ENCODE peak calls at places on chromosome 13, in six cellular contexts. C is body of pancreas, V is PC-9, X is mucosa of descending colon, N is heart left ventricle, P is neuronal stem cell. L is an unnamed sample. For H3K4me1, the result is how much of the 10 kb centered on the place peaks cover.

GRCh38 chr13:105202384-105202783 is 1333.1 kb downstream of the EFNB2 start:
- DNase-seq in X (peak), C (no peak), N (no peak), P (peak), V (no peak), L (no peak)

GRCh38 chr13:32116210-32116609 is 84.6 kb downstream of the FRY start:
- DNase-seq in C (no peak), V (no peak), X (no peak), N (no peak), P (no peak), L (no peak)

GRCh38 chr13:51004111-51004865 is 94.7 kb downstream of the RNASEH2B start:
- DNase-seq in N (no peak), X (no peak), P (no peak), V (no peak), C (no peak), L (no peak)

GRCh38 chr13:98184796-98185195 is 7.7 kb upstream of the RNF113B start:
- DNase-seq in V (no peak), N (no peak), C (no peak), X (no peak), P (no peak), L (no peak)

GRCh38 chr13:51632643-51633357 is 48.5 kb downstream of the WDFY2 start:
- DNase-seq in X (no peak), V (no peak), P (peak), N (no peak), C (peak), L (peak)

GRCh38 chr13:50131998-50132936 is 117.0 kb downstream of the KCNRG start:
- DNase-seq in N (no peak), X (no peak), C (no peak), V (no peak), P (peak), L (no peak)

GRCh38 chr13:97659602-97660001 is 225.6 kb downstream of the RAP2A start:
- DNase-seq in P (peak), C (no peak), V (no peak), X (peak), N (no peak), L (peak)

GRCh38 chr13:35164324-35164932 is 222.4 kb downstream of the NBEA start:
- DNase-seq in V (peak), N (no peak), X (no peak), C (no peak), P (peak), L (no peak)

GRCh38 chr13:106589716-106590115 is 21.8 kb upstream of the ARGLU1 start:
- DNase-seq in C (no peak), V (no peak), X (no peak), N (no peak), P (no peak), L (no peak)

GRCh38 chr13:108120332-108120731 is 95.0 kb downstream of the LIG4 start:
- DNase-seq in C (no peak), X (no peak), N (no peak), V (no peak), P (no peak), L (no peak)

GRCh38 chr13:99144306-99144705 is 56.3 kb upstream of the UBAC2 start:
- DNase-seq in X (no peak), V (no peak), P (no peak), N (no peak), C (no peak), L (no peak)

GRCh38 chr13:80123945-80124344 is 217.0 kb downstream of the SPRY2 start:
- DNase-seq in N (no peak), V (no peak), P (no peak), C (no peak), X (no peak), L (no peak)

GRCh38 chr13:86585826-86586225 is 786.6 kb upstream of the SLITRK6 start:
- DNase-seq in V (no peak), X (peak), P (no peak), N (no peak), C (peak), L (peak)

GRCh38 chr13:27988520-27988919 is at the start of gene URAD:
- DNase-seq in V (no peak), P (no peak), C (no peak), X (no peak), N (no peak), L (no peak)

GRCh38 chr13:59710995-59711701 is 452.6 kb downstream of the DIAPH3 start:
- DNase-seq in V (no peak), C (no peak), P (no peak), X (no peak), N (no peak), L (no peak)

GRCh38 chr13:51397262-51397933 is 55.4 kb downstream of the INTS6 start:
- DNase-seq in V (peak), C (peak), N (no peak), P (no peak), X (peak), L (no peak)

GRCh38 chr13:113927661-113928581 is 46.0 kb downstream of the C13orf46 start:
- DNase-seq in X (no peak), V (peak), C (peak), P (no peak), N (peak), L (peak)

GRCh38 chr13:106617561-106617960 is 49.6 kb upstream of the ARGLU1 start:
- DNase-seq in C (no peak), X (no peak), N (no peak), V (peak), P (peak), L (no peak)

GRCh38 chr13:33351324-33351723 is 65.8 kb upstream of the STARD13 start:
- DNase-seq in X (peak), N (no peak), V (no peak), C (peak), P (no peak), L (no peak)

GRCh38 chr13:31638577-31638976 is 100.7 kb upstream of the RXFP2 start:
- DNase-seq in X (no peak), P (no peak), C (no peak), N (no peak), V (no peak), L (no peak)

GRCh38 chr13:103812966-103813365 is 746.7 kb upstream of the SLC10A2 start:
- DNase-seq in N (no peak), P (no peak), C (no peak), X (no peak), V (no peak), L (no peak)

GRCh38 chr13:111621164-111621563 is 300.7 kb downstream of the TEX29 start:
- DNase-seq in V (no peak), N (no peak), C (no peak), X (no peak), P (no peak), L (no peak)

GRCh38 chr13:60229708-60230272 is 66.1 kb upstream of the DIAPH3 start:
- DNase-seq in C (no peak), V (no peak), X (no peak), N (no peak), P (no peak), L (no peak)

GRCh38 chr13:94947965-94948371 is 235.6 kb upstream of the SOX21 start:
- DNase-seq in N (no peak), C (no peak), V (no peak), P (peak), X (no peak), L (no peak)

GRCh38 chr13:97339989-97340361 is 94.0 kb upstream of the RAP2A start:
- DNase-seq in N (no peak), X (no peak), P (no peak), C (no peak), V (no peak), L (no peak)

GRCh38 chr13:50844181-50844875 is 836 bp upstream of the DLEU7 start:
- DNase-seq in C (no peak), P (no peak), N (no peak), X (no peak), V (no peak), L (no peak)

GRCh38 chr13:102799544-102800144 is 725 bp downstream of the BIVM start:
- DNase-seq in C (peak), X (no peak), N (peak), V (no peak), P (peak), L (peak)

GRCh38 chr13:75285310-75285709 is 196.7 kb downstream of the TBC1D4 start:
- DNase-seq in P (no peak), C (no peak), N (no peak), X (no peak), V (no peak), L (no peak)

GRCh38 chr13:98972059-98972458 is 5.8 kb downstream of the DOCK9 start:
- DNase-seq in V (no peak), X (no peak), C (no peak), N (no peak), P (no peak), L (no peak)

DNA sequence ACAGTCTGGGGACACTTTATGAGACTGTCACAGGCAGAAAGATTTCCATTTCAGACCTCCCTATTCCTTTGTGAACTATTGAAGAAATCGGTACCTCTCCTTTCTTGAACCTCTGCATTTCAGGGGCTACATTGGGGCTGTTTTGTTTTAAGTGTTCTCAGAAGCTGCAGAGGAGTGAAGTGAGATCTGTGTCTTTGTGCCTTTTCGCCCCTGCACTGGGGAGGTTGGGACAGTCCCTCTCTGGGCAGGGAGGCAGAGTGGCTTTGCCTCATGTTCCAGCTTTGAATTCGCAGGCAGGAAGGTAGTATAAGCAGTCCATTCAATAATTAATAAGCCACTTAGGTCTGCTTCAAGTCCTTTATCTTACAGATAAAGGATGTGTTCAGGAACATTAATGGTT is 9.5 kb upstream of the AMER2 start:
- DNase-seq in C (no peak), P (no peak), X (no peak), V (no peak), N (no peak), L (no peak)
- H3K4me1 ChIP-seq in C (under half), P (under half), X (under half), V (under half), N (under half), L (under half)

DNA sequence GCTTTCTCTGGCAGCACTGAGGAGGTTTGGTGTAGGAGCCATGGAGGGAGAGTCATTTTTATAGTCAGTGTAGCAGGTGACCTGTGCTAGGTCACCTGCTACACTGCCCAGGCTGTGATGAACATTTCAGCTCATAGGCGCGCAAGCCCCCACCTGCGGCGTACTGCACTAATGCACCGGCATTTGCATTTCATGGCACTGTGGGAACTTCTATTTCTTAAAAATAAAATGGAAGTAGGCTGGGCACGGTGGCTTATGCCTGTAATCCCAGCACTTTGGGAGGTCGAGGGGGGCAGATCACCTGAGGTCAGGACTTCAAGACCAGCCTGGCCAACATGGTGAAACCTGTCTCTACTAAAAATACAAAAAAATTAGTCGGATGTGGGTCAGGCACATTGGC is 101.0 kb downstream of the SLC7A1 start:
- DNase-seq in V (no peak), P (no peak), C (no peak), N (no peak), X (no peak), L (no peak)
- H3K4me1 ChIP-seq in V (under half), P (under half), C (under half), N (under half), X (under half), L (under half)

GRCh38 chr13:46181799-46182490 is at the start of gene LCP1:
- DNase-seq in V (peak), X (peak), N (no peak), P (no peak), C (peak), L (no peak)

GRCh38 chr13:46178143-46178542 is 3.8 kb downstream of the LCP1 start:
- DNase-seq in N (no peak), V (no peak), C (peak), P (no peak), X (peak), L (no peak)

GRCh38 chr13:46178821-46179220 is 3.2 kb downstream of the LCP1 start:
- DNase-seq in P (no peak), N (no peak), V (no peak), C (no peak), X (no peak), L (no peak)

GRCh38 chr13:46180393-46180792 is 1.6 kb downstream of the LCP1 start:
- DNase-seq in C (no peak), V (no peak), X (no peak), P (no peak), N (no peak), L (no peak)

DNA sequence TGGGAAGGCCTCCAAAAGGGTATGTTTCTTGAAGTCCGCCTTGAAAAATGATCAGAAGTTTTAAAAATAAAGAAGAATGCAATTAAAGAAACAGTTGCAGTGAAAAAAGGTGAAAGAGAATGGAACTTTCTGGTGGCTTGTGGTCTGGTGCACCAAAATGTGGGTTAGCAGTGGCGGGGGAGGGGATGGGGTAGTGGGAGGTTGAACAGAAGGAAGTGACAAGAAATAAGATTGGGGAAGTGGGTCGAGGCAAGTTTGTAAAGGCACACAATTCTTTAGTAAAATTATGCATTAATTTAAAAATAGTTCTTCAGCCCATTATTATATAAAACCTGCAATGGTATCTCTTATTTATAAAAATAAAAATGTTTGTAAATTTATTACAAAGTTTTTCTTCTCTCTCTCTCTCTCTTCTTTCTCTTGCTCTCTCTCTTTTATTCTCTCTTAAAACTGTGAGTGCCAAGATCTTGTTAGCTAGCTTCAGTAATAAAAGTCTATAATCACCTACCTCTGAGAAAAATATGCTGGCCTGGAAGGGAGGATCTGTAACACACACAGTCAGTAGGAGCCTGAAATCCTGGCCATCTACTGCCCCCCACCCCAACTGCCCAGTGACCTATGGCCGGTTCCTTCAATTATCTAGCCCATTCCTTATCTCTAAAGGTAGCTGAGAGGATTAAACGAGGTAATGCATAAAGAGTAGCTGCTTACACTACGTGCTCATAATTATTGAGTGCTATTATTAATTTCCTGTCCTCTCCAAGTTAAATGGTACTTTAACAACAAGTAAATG is 2.2 kb downstream of the LCP1 start:
- DNase-seq in X (peak), V (no peak), P (no peak), C (peak), N (peak), L (peak)
- H3K4me1 ChIP-seq in X (under half), V (under half), P (under half), C (under half), N (under half), L (under half)

GRCh38 chr13:110396913-110397379 is 89.9 kb downstream of the COL4A2 start:
- DNase-seq in V (peak), N (peak), P (no peak), C (peak), X (peak), L (peak)

GRCh38 chr13:110394371-110394841 is 87.3 kb downstream of the COL4A2 start:
- DNase-seq in P (no peak), X (no peak), N (no peak), V (peak), C (no peak), L (no peak)

GRCh38 chr13:110398564-110399507 is 91.8 kb downstream of the COL4A2 start:
- DNase-seq in V (peak), P (no peak), N (no peak), C (no peak), X (no peak), L (no peak)

GRCh38 chr13:110397445-110397844 is 90.4 kb downstream of the COL4A2 start:
- DNase-seq in C (no peak), P (no peak), V (peak), N (no peak), X (no peak), L (no peak)

GRCh38 chr13:110396476-110396875 is 89.4 kb downstream of the COL4A2 start:
- DNase-seq in V (peak), C (no peak), X (no peak), P (no peak), N (no peak), L (no peak)
- H3K4me1 ChIP-seq in V (under half), C (under half), X (under half), P (under half), N (half or more), L (under half)

GRCh38 chr13:40648841-40649240 is 17.6 kb downstream of the FOXO1 start:
- DNase-seq in N (no peak), X (no peak), V (no peak), P (no peak), C (no peak), L (no peak)

GRCh38 chr13:40651866-40652587 is 14.4 kb downstream of the FOXO1 start:
- DNase-seq in P (no peak), X (no peak), C (no peak), N (no peak), V (no peak), L (no peak)

GRCh38 chr13:40653558-40654318 is 12.7 kb downstream of the FOXO1 start:
- DNase-seq in X (no peak), P (no peak), N (no peak), C (no peak), V (no peak), L (no peak)

GRCh38 chr13:40656358-40656757 is 10.1 kb downstream of the FOXO1 start:
- DNase-seq in P (no peak), C (no peak), X (no peak), V (no peak), N (no peak), L (no peak)

DNA sequence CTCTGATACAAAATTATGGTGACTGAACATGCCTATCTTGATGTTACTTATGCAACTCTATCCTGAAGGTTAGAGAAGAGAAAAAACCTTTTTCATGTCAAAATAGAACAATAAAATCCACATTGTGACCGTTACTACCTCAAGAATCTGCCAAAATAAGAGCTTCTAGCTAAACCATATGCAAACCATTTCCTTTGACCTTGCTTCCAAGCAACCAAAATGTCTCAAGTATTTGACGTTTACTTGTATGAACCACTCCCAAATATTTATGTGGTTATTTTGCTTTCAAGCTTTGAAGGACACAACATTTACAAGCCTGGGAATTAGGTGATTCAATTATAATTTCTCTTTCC is 13.9 kb downstream of the FOXO1 start:
- DNase-seq in V (no peak), C (no peak), X (no peak), N (no peak), P (no peak), L (no peak)
- H3K4me1 ChIP-seq in V (under half), C (half or more), X (under half), N (half or more), P (under half), L (under half)

DNA sequence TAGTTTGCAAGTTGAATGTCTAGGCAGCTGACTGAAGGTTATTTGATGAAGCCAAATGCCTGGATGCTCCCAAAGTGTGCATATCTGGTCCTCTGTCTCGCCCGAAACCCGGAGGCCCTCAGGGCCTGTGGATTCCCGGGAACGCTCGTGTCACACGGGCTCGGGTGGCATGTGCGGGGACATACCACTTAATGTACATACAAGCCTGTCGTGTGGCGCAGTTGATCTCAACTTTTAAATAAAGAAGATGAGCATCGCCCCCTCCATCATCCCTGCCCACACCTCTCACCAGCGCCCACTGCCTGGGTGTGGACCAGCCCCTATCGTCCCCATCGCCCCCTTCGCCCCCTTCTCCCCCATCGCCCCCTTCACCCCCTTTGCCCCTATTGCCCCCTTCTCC is 33.9 kb downstream of the ATP11A start:
- DNase-seq in X (no peak), N (no peak), V (no peak), C (no peak), P (no peak), L (no peak)
- H3K4me1 ChIP-seq in X (under half), N (half or more), V (half or more), C (half or more), P (under half), L (under half)

DNA sequence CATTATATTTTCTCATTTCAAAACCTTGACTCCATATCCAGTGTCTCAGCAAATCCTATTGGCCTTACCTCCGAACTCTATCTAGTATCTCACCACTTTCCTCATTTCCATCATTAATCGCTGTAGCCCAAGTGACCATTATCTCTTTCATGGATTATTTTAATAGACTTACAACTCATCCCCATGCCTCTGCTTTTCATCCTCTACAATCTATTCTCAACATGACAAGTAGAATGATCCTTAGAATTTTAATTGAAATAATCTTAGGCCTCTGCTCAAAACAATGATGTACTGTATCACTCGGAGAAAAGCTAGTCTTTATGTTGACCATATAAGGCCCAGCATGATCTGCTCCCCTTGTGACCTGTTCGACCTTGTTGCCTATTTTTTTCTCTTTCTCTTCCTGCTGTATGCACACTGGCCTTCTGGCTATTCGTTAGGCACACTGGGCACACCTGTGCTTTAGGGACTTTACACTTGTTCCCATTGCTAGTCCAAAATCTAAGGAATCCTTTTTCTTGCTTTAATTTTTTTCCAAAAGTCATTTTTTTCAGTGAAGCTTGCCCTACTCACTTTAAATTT is 21.4 kb downstream of the DNAJC15 start:
- DNase-seq in X (peak), P (no peak), C (no peak), V (no peak), N (no peak), L (no peak)
- H3K4me1 ChIP-seq in X (under half), P (under half), C (under half), V (under half), N (half or more), L (under half)

L was measured in testis.